ENCODE peak calls at places on chromosomes 5 and 9, in eight cellular contexts. M is vagina, U is HepG2, S is transverse colon, V is SK-N-SH, F is GM12892, B is GM12891, R is sigmoid colon. Q is an unnamed sample.

GRCh38 chr5:119301947-119302346 is 53.9 kb upstream of the TNFAIP8 start:
- DNase-seq in U (no peak), V (no peak), B (no peak), M (no peak), S (no peak), F (no peak), R (no peak), Q (no peak)

GRCh38 chr5:56447232-56447631 is 214.1 kb upstream of the ANKRD55 start:
- DNase-seq in S (peak), M (peak), V (no peak), B (no peak), F (no peak), R (no peak), U (peak), Q (no peak)

GRCh38 chr5:75640395-75640794 is 29.1 kb downstream of the ANKDD1B start:
- DNase-seq in U (no peak), S (no peak), F (no peak), R (no peak), V (no peak), M (no peak), B (no peak), Q (peak)

GRCh38 chr5:3058930-3059329 is 307.5 kb upstream of the IRX2 start:
- DNase-seq in U (no peak), M (no peak), R (no peak), F (no peak), V (no peak), B (no peak), S (no peak), Q (no peak)

GRCh38 chr9:135500525-135501260 is at the start of gene MRPS2:
- DNase-seq in R (peak), F (peak), U (peak), B (peak), M (no peak), V (peak), S (peak), Q (peak)

GRCh38 chr5:50725800-50726474 is 59.5 kb downstream of the PARP8 start:
- DNase-seq in V (no peak), F (no peak), B (no peak), M (no peak), R (no peak), S (no peak), U (no peak), Q (no peak)

GRCh38 chr9:127968717-127969383 is 11.9 kb downstream of the EEIG1 start:
- DNase-seq in V (peak), U (no peak), M (no peak), F (no peak), R (peak), B (no peak), S (peak), Q (peak)

GRCh38 chr5:7017004-7017770 is 304.0 kb downstream of the TENT4A start:
- DNase-seq in R (no peak), V (no peak), U (no peak), F (no peak), M (no peak), S (no peak), B (no peak), Q (no peak)

GRCh38 chr5:55997742-55998351 is 3.1 kb upstream of the IL6ST start:
- DNase-seq in V (no peak), F (no peak), M (no peak), U (no peak), S (no peak), R (no peak), B (no peak), Q (no peak)

GRCh38 chr5:83586874-83587776 is 115.6 kb downstream of the VCAN start:
- DNase-seq in S (no peak), U (no peak), V (no peak), R (no peak), B (no peak), F (no peak), M (no peak), Q (no peak)

GRCh38 chr9:134617836-134618162 is 23.8 kb upstream of the COL5A1 start:
- DNase-seq in S (no peak), F (no peak), V (no peak), B (no peak), U (no peak), R (no peak), M (no peak), Q (no peak)

GRCh38 chr5:12672141-12672540 is 767.9 kb upstream of the CTNND2 start:
- DNase-seq in M (no peak), S (no peak), F (no peak), R (no peak), V (no peak), B (no peak), U (no peak), Q (no peak)

GRCh38 chr9:121818841-121819430 is 167.5 kb downstream of the DAB2IP start:
- DNase-seq in F (no peak), U (no peak), R (no peak), B (no peak), S (no peak), M (no peak), V (peak), Q (no peak)

GRCh38 chr9:125829743-125830142 is 82.6 kb downstream of the PBX3 start:
- DNase-seq in V (peak), M (no peak), R (no peak), S (no peak), B (no peak), U (no peak), F (no peak), Q (no peak)

GRCh38 chr5:145975361-145976066 is 39.1 kb downstream of the SH3RF2 start:
- DNase-seq in S (no peak), M (no peak), V (peak), B (no peak), R (no peak), F (no peak), U (peak), Q (peak)

GRCh38 chr9:77897292-77897691 is 134.3 kb downstream of the GNAQ start:
- DNase-seq in R (peak), S (no peak), M (no peak), B (no peak), U (peak), V (peak), F (no peak), Q (no peak)

GRCh38 chr9:97740848-97741821 is 44.0 kb upstream of the XPA start:
- DNase-seq in F (peak), S (peak), V (peak), M (no peak), U (no peak), R (peak), B (peak), Q (no peak)

GRCh38 chr5:5424736-5425135 is 2.3 kb downstream of the ICE1 start:
- DNase-seq in R (no peak), S (no peak), B (no peak), U (no peak), V (no peak), F (no peak), M (no peak), Q (no peak)

GRCh38 chr9:110443146-110443877 is 105.6 kb upstream of the TXNDC8 start:
- DNase-seq in V (peak), B (no peak), S (no peak), R (no peak), M (no peak), F (no peak), U (peak), Q (no peak)

GRCh38 chr9:99819123-99819483 is 2.6 kb upstream of the NR4A3 start:
- DNase-seq in U (no peak), F (no peak), S (no peak), M (no peak), V (no peak), B (no peak), R (no peak), Q (no peak)

GRCh38 chr9:137243626-137244485 is 2.8 kb downstream of the TUBB4B start:
- DNase-seq in V (no peak), R (no peak), F (no peak), S (peak), U (no peak), M (no peak), B (no peak), Q (no peak)

GRCh38 chr5:36367524-36367923 is 65.8 kb upstream of the RANBP3L start:
- DNase-seq in F (no peak), M (no peak), V (no peak), S (no peak), U (no peak), R (no peak), B (no peak), Q (no peak)

GRCh38 chr5:174503461-174504265 is 220.7 kb upstream of the MSX2 start:
- DNase-seq in M (peak), S (peak), F (no peak), R (no peak), U (no peak), V (no peak), B (no peak), Q (peak)

GRCh38 chr5:131977212-131977604 is 31.7 kb upstream of the MEIKIN start:
- DNase-seq in U (no peak), F (no peak), V (no peak), R (peak), M (no peak), S (no peak), B (no peak), Q (no peak)

GRCh38 chr5:127068771-127069330 is 4.5 kb downstream of the C5orf63 start:
- DNase-seq in U (no peak), M (no peak), R (no peak), F (no peak), V (no peak), S (no peak), B (no peak), Q (no peak)

GRCh38 chr5:82106806-82107205 is 135.0 kb downstream of the ATG10 start:
- DNase-seq in M (no peak), B (no peak), V (no peak), S (no peak), R (no peak), U (no peak), F (no peak), Q (no peak)

GRCh38 chr9:81513049-81513448 is 176.3 kb downstream of the TLE1 start:
- DNase-seq in R (no peak), S (no peak), M (no peak), F (no peak), V (no peak), U (no peak), B (no peak), Q (no peak)

GRCh38 chr9:69542942-69543704 is 129.0 kb downstream of the APBA1 start:
- DNase-seq in V (peak), U (no peak), F (no peak), M (no peak), B (no peak), R (no peak), S (no peak), Q (no peak)

GRCh38 chr9:75181748-75182147 is 93.4 kb downstream of the OSTF1 start:
- DNase-seq in F (no peak), B (no peak), R (no peak), M (no peak), S (no peak), V (no peak), U (no peak), Q (peak)

DNA sequence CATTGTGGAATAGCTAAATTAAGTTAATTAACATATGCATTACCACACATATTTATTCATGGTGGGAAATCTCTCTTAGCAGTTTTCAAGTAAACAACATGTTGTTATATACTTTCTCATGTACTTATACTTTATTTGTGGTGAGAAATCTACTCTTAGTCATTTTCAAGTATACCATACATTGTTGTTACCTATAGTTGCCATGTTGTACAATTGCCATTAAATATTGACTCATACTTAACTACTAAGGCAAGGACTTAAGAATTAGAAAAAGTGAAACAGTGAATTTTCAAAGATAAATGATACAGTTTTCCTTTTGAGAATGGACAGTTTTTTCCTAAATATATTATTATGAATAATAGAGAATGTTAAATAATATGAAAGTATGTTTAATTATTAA is 27.7 kb downstream of the UGCG start:
- DNase-seq in U (no peak), V (no peak), S (no peak), F (no peak), M (no peak), R (no peak), B (no peak), Q (no peak)
- TF ChIP-seq POLR2AphosphoS5 in U (no peak), V (no peak), S (no peak), F (no peak), M (no peak), R (no peak), B (no peak), Q (no peak)

GRCh38 chr5:112976432-112977309 is at the start of gene DCP2:
- DNase-seq in B (peak), U (peak), S (peak), R (peak), V (peak), F (peak), M (peak), Q (peak)
- TF ChIP-seq POLR2AphosphoS5 in B (peak), U (peak), S (peak), R (peak), V (peak), F (peak), M (peak), Q (peak)

DNA sequence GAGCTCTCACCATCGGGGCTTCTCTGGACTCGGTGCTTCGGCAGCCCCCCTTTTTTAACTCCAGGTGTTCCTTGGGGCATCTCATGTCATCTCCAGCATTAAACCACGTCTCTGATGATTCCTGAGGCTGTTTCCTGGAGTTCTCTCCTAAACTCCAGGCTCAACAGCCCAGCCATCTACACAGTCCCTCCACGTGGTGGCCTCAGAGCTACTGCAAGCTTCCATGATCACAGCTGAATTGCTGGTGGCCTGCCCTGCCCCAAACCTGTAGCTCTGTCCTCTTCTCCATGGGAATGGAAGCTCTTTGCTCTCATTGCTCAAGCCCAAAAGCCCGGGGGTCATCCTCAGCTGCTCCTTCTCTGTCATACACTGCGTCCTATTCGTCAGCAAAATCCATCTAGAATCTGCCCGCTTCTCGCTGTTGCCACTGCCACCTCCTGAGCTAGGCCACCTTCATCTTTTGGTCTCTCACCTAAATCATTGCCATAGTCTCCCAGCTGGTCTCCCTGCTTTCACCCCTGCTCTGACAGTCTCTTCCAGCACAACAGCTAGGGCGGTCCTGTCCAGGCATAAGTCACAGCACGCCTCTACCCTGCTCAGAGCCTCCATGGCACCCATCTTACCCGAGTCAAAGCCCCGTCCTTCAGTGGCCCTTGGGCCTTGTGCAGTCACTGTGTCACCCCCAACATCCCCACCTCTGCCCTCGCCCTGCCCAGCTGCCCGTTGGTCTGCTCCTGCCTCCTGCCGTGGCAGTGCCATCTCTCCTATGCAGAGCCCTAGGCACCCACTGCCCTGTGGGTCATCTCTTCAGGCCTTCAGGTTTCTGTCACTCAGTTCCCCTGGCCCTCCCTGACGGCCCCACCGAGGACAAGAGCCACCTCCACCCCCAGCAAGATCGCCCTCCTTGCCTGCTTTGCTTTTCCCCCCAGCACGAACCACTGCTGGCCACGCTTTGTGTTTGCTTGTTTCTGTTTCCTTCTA is 6.4 kb downstream of the B4GALT7 start:
- DNase-seq in R (no peak), U (no peak), F (no peak), S (no peak), B (no peak), M (no peak), V (no peak), Q (no peak)
- TF ChIP-seq POLR2AphosphoS5 in R (no peak), U (no peak), F (no peak), S (no peak), B (no peak), M (no peak), V (no peak), Q (no peak)

GRCh38 chr9:112382501-112383364 is 2.8 kb downstream of the HSDL2 start:
- DNase-seq in M (no peak), B (no peak), F (no peak), S (no peak), V (no peak), U (peak), R (no peak), Q (no peak)
- TF ChIP-seq POLR2AphosphoS5 in M (no peak), B (no peak), F (no peak), S (no peak), V (no peak), U (no peak), R (no peak), Q (no peak)

GRCh38 chr5:32274548-32275420 is 38.0 kb downstream of the MTMR12 start:
- DNase-seq in R (no peak), M (no peak), U (no peak), S (no peak), V (no peak), B (no peak), F (no peak), Q (no peak)
- TF ChIP-seq POLR2AphosphoS5 in R (no peak), M (no peak), U (no peak), S (no peak), V (no peak), B (no peak), F (no peak), Q (no peak)